ENCODE peak calls at places on chromosome 22, in seven cellular contexts. B is HFFc6; I is cardiac fibroblast; H is activated CD8-positive, alpha-beta T cell treated with anti-CD3 and anti-CD28 coated beads for 36 hours; S is body of pancreas; F is HCT116; V is endothelial cell. L is an unnamed sample.

GRCh38 chr22:17536269-17536668 is 27.0 kb upstream of the SLC25A18 start:
- DNase-seq in H (no peak), S (no peak), V (no peak), F (no peak), B (no peak), I (no peak), L (no peak)

GRCh38 chr22:24482586-24482985 is 12.5 kb upstream of the UPB1 start:
- DNase-seq in F (no peak), B (peak), H (no peak), S (no peak), V (no peak), I (peak), L (peak)

GRCh38 chr22:46895753-46896152 is 133.3 kb downstream of the TBC1D22A start:
- DNase-seq in H (no peak), F (no peak), I (no peak), V (no peak), B (no peak), S (no peak), L (no peak)

GRCh38 chr22:25829808-25830777 is 88.1 kb downstream of the MYO18B start:
- DNase-seq in S (no peak), B (no peak), V (no peak), I (no peak), H (no peak), F (no peak), L (no peak)

GRCh38 chr22:47772864-47773263 is 1010.4 kb downstream of the TBC1D22A start:
- DNase-seq in I (no peak), V (no peak), F (no peak), S (no peak), H (no peak), B (no peak), L (no peak)

GRCh38 chr22:21000987-21001600 is 824 bp downstream of the THAP7 start:
- DNase-seq in H (peak), F (no peak), I (no peak), V (no peak), S (no peak), B (peak), L (no peak)

GRCh38 chr22:48369789-48370507 is 1457.7 kb downstream of the BRD1 start:
- DNase-seq in B (no peak), V (no peak), S (no peak), I (no peak), H (no peak), F (no peak), L (no peak)

GRCh38 chr22:17948101-17948500 is 76.3 kb downstream of the MICAL3 start:
- DNase-seq in B (no peak), I (no peak), V (no peak), S (no peak), H (no peak), F (no peak), L (no peak)

GRCh38 chr22:17781319-17782031 is 7.2 kb upstream of the BID start:
- DNase-seq in V (no peak), F (no peak), B (peak), S (no peak), I (peak), H (peak), L (peak)

GRCh38 chr22:45499746-45500145 is 2.9 kb upstream of the FBLN1 start:
- DNase-seq in S (no peak), F (no peak), H (no peak), V (no peak), I (no peak), B (no peak), L (no peak)

GRCh38 chr22:45008853-45009751 is 703 bp downstream of the PHF21B start:
- DNase-seq in V (peak), H (no peak), B (no peak), F (no peak), I (peak), S (no peak), L (no peak)

GRCh38 chr22:47001288-47001687 is 238.8 kb downstream of the TBC1D22A start:
- DNase-seq in V (no peak), S (no peak), H (no peak), F (no peak), I (no peak), B (no peak), L (no peak)

GRCh38 chr22:36334081-36334831 is 53.5 kb downstream of the MYH9 start:
- DNase-seq in F (no peak), H (peak), I (no peak), V (peak), S (no peak), B (no peak), L (no peak)

GRCh38 chr22:49894321-49895072 is 23.7 kb downstream of the ALG12 start:
- DNase-seq in F (no peak), V (no peak), S (no peak), H (no peak), B (no peak), I (no peak), L (no peak)

GRCh38 chr22:27554106-27554814 is 247.3 kb downstream of the MN1 start:
- DNase-seq in V (no peak), F (no peak), S (no peak), H (no peak), B (no peak), I (peak), L (no peak)

GRCh38 chr22:45188779-45189178 is 25.1 kb downstream of the NUP50 start:
- DNase-seq in S (no peak), F (no peak), B (no peak), I (no peak), V (no peak), H (no peak), L (no peak)

GRCh38 chr22:21823740-21824438 is 43.6 kb downstream of the MAPK1 start:
- DNase-seq in I (peak), B (peak), S (no peak), H (no peak), V (no peak), F (no peak), L (no peak)

GRCh38 chr22:24289781-24290181 is 19.1 kb downstream of the SPECC1L start:
- DNase-seq in B (peak), F (no peak), H (no peak), S (no peak), V (no peak), I (peak), L (no peak)

GRCh38 chr22:22959147-22959827 is 71.7 kb downstream of the IGLL5 start:
- DNase-seq in I (peak), F (peak), V (peak), S (peak), B (peak), H (peak), L (no peak)

GRCh38 chr22:46931414-46931813 is 169.0 kb downstream of the TBC1D22A start:
- DNase-seq in B (peak), I (peak), S (no peak), F (peak), V (no peak), H (no peak), L (no peak)

GRCh38 chr22:34760276-34761008 is 305.5 kb upstream of the ISX start:
- DNase-seq in H (no peak), F (no peak), V (no peak), I (no peak), S (no peak), B (no peak), L (no peak)

GRCh38 chr22:22422629-22423112 is 85.9 kb downstream of the ZNF280B start:
- DNase-seq in V (peak), H (peak), I (peak), F (peak), S (peak), B (peak), L (no peak)

GRCh38 chr22:22071455-22071854 is 88.9 kb upstream of the TOP3B start:
- DNase-seq in B (no peak), V (no peak), H (no peak), I (no peak), S (no peak), F (no peak), L (no peak)

GRCh38 chr22:37744589-37744988 is 47.7 kb downstream of the TRIOBP start:
- DNase-seq in V (no peak), S (no peak), H (no peak), B (no peak), I (no peak), F (no peak), L (no peak)
- TF ChIP-seq CTCF in V (no peak), S (no peak), H (no peak), B (no peak), I (no peak), F (peak), L (no peak)

GRCh38 chr22:19494001-19494560 is 14.4 kb downstream of the CDC45 start:
- DNase-seq in V (no peak), B (no peak), F (no peak), H (no peak), S (no peak), I (no peak), L (no peak)

GRCh38 chr22:19494676-19495173 is 15.0 kb downstream of the CDC45 start:
- DNase-seq in F (no peak), H (no peak), S (no peak), I (no peak), V (no peak), B (no peak), L (no peak)

GRCh38 chr22:19496324-19496630 is 16.6 kb downstream of the CDC45 start:
- DNase-seq in V (no peak), F (no peak), B (no peak), I (no peak), S (no peak), H (no peak), L (no peak)

GRCh38 chr22:19497245-19497644 is 17.5 kb downstream of the CDC45 start:
- DNase-seq in B (peak), H (no peak), S (peak), F (no peak), V (no peak), I (peak), L (no peak)

DNA sequence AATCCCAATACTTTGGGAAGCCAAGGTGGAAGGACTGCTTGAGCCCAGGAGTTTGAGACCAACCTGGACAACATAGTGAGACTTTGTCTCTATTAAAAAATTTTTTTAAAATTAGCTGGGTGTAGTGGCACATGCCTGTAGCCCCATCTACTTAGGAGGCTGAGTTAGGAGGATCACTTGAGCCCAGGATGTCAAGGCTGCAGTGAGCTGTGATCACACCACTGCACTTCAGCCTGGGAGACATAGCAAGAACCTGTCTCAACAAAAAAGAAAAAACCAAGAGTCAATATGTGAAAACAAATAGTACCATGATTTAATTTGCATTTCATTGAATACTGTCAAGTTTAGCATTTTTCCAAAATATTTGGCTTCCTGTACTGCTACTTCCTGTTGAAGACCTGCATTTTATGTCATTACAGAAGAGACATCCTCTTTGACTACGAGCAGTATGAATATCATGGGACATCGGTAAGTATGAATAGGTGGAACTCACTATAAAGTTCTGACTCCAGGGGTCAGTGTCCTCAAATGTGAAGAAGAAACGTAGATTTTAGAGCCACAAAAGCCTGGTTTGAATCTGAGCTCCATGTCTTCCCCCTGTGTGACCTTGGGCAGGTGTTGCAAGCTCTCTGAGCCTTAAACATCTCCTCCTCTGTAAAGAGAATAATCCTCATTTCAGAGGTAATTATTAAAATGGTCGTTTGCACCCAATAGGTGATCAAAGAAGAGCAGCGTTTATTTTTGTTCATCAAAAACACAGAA is 16.0 kb downstream of the CDC45 start:
- DNase-seq in I (peak), F (no peak), B (peak), H (no peak), S (no peak), V (peak), L (no peak)
- TF ChIP-seq CTCF in I (peak), F (no peak), B (peak), H (no peak), S (no peak), V (peak), L (peak)

GRCh38 chr22:42475122-42475521 is 42.9 kb upstream of the NFAM1 start:
- DNase-seq in I (no peak), H (no peak), V (no peak), S (no peak), F (no peak), B (no peak), L (no peak)

GRCh38 chr22:42468841-42469240 is 36.6 kb upstream of the NFAM1 start:
- DNase-seq in H (no peak), S (no peak), B (peak), I (peak), F (no peak), V (no peak), L (no peak)

GRCh38 chr22:42472671-42473070 is 40.5 kb upstream of the NFAM1 start:
- DNase-seq in B (no peak), F (no peak), S (no peak), V (no peak), I (no peak), H (no peak), L (no peak)

GRCh38 chr22:42471441-42471840 is 39.2 kb upstream of the NFAM1 start:
- DNase-seq in H (no peak), V (no peak), F (no peak), B (no peak), S (no peak), I (no peak), L (no peak)

GRCh38 chr22:42473484-42474193 is 41.4 kb upstream of the NFAM1 start:
- DNase-seq in B (peak), H (peak), I (peak), F (peak), S (peak), V (peak), L (peak)
- TF ChIP-seq CTCF in B (peak), H (peak), I (peak), F (peak), S (peak), V (peak), L (peak)

DNA sequence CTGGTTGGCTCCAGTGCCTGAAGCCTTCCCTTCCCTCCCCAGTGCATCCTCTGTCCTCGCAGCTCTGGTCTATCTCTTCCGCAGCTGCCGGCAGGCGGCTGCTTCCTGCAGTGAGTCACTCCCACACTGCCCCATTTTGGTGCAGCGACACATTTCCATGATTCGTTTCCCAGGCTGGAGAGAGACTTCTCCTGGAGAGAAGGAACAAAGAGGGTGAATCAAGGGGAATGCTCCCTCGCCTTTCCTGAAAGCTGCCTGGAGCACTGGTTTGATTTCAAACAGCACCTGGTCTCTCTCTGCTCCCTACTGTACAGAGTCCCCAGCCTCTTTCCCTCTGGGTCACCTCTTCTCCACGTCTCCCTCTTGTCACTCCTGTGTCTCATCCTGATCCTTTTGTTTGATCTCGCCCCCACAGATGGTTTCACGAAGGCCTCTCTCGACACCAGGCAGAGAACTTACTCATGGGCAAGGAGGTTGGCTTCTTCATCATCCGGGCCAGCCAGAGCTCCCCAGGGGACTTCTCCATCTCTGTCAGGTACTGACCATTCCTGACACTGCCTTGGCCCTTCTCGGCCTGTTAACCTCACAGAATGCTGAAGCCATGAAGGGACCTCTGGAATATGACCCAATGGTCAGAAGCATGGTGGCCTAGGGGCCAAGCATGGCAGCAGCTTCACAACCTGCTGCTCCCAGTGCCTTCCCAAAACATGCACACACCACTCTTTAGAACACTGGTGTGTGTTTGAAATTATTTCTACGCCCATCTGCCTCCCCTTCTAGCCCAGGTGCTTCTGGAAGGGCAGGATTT is at the start of gene TMA7B:
- DNase-seq in S (no peak), H (peak), F (no peak), B (peak), V (peak), I (peak), L (no peak)
- TF ChIP-seq CTCF in S (no peak), H (peak), F (peak), B (peak), V (no peak), I (peak), L (peak)

DNA sequence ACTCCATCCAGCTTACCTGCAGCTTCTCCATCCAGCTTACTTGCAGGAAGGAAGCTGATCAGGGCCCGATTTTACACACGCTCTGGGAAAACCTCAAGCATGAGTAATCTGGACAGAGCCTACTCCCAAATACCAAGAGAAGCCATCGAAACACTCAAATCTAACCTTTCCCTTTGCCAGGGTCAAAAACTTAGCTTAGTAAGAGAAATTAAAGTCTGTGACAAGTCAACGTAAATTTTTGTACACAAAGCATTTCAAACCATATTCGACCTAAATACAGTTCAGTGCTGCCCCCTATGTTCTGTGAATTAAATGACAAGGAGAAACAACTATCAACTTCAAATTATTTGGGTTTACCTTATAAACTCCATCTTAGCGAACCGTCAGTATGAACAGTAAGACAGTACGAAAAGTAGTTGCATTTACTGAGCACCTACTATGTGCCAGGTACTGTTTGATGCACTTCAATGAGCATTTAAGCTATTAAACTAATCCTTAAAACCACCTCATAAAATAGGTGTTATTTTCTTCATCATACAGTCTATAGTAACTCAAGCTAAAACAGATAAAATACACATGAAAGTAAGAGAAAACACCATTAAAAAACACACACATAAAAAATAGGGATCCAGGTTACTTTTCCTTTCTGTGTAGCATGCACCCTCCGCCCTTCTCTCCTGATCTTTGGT is 36.9 kb downstream of the ARFGAP3 start:
- DNase-seq in V (no peak), B (peak), F (no peak), I (peak), S (no peak), H (no peak), L (peak)
- TF ChIP-seq CTCF in V (peak), B (peak), F (peak), I (peak), S (no peak), H (no peak), L (peak)

GRCh38 chr22:30694638-30695350 is at the start of gene OSBP2:
- DNase-seq in B (no peak), S (peak), F (no peak), I (no peak), H (peak), V (peak), L (no peak)
- TF ChIP-seq CTCF in B (no peak), S (peak), F (no peak), I (no peak), H (no peak), V (no peak), L (no peak)